ENCODE peak calls at places on chromosomes 1 and 21, in seven cellular contexts. D, I, Q, W, V, F and R are unnamed samples.

GRCh38 chr1:172325562-172325961 is 94.9 kb upstream of the C1orf105 start:
- DNase-seq in Q (no peak), I (no peak), D (peak), F (peak), W (peak), V (no peak), R (no peak)

GRCh38 chr1:169193191-169193850 is 86.8 kb downstream of the ATP1B1 start:
- DNase-seq in I (no peak), F (peak), Q (no peak), V (no peak), D (peak), W (no peak), R (no peak)

GRCh38 chr1:82788038-82788437 is 987.3 kb downstream of the ADGRL2 start:
- DNase-seq in V (no peak), F (no peak), W (no peak), D (no peak), I (no peak), Q (no peak), R (no peak)

GRCh38 chr1:73887412-73887811 is 310.6 kb downstream of the LRRIQ3 start:
- DNase-seq in Q (no peak), F (no peak), I (no peak), D (no peak), V (no peak), W (no peak), R (no peak)

GRCh38 chr21:33640697-33641338 is 723 bp downstream of the CRYZL1 start:
- DNase-seq in V (no peak), D (peak), F (peak), W (peak), Q (no peak), I (no peak), R (no peak)

GRCh38 chr1:22204057-22204840 is 61.4 kb upstream of the WNT4 start:
- DNase-seq in V (no peak), I (no peak), Q (no peak), F (no peak), D (no peak), W (no peak), R (no peak)

GRCh38 chr1:178512566-178513277 is at the start of gene TEX35:
- DNase-seq in W (no peak), D (no peak), Q (no peak), F (no peak), I (no peak), V (no peak), R (no peak)

GRCh38 chr1:63487336-63488065 is 35.5 kb downstream of the ITGB3BP start:
- DNase-seq in D (peak), I (no peak), V (no peak), Q (no peak), F (peak), W (peak), R (no peak)

GRCh38 chr1:47407481-47407880 is 8.6 kb upstream of the FOXE3 start:
- DNase-seq in Q (no peak), I (no peak), W (no peak), F (no peak), D (no peak), V (no peak), R (no peak)

GRCh38 chr1:52976183-52977035 is 49.3 kb downstream of the SCP2 start:
- DNase-seq in D (no peak), I (peak), V (no peak), Q (no peak), F (no peak), W (no peak), R (no peak)

GRCh38 chr1:63411081-63411480 is 43.7 kb downstream of the ALG6 start:
- DNase-seq in I (no peak), D (peak), Q (no peak), V (no peak), F (peak), W (no peak), R (no peak)

GRCh38 chr1:61742620-61743431 is 546 bp downstream of the PATJ start:
- DNase-seq in V (no peak), Q (peak), W (peak), I (peak), F (peak), D (peak), R (peak)

GRCh38 chr21:26513212-26513611 is 59.9 kb downstream of the CYYR1 start:
- DNase-seq in Q (no peak), D (peak), V (no peak), W (peak), I (no peak), F (peak), R (no peak)

GRCh38 chr1:211551628-211552465 is 27.1 kb downstream of the SLC30A1 start:
- DNase-seq in Q (no peak), I (no peak), D (peak), F (peak), V (peak), W (peak), R (no peak)

GRCh38 chr1:235259133-235259778 is 68.7 kb downstream of the ARID4B start:
- DNase-seq in W (no peak), I (no peak), D (no peak), F (no peak), V (no peak), Q (no peak), R (no peak)

GRCh38 chr1:93080424-93080823 is 1.3 kb downstream of the MTF2 start:
- DNase-seq in Q (no peak), I (no peak), V (no peak), W (peak), D (peak), F (peak), R (no peak)
- TF ChIP-seq CTCF in Q (peak), I (peak), V (no peak), W (peak), D (peak), F (peak), R (no peak)

DNA sequence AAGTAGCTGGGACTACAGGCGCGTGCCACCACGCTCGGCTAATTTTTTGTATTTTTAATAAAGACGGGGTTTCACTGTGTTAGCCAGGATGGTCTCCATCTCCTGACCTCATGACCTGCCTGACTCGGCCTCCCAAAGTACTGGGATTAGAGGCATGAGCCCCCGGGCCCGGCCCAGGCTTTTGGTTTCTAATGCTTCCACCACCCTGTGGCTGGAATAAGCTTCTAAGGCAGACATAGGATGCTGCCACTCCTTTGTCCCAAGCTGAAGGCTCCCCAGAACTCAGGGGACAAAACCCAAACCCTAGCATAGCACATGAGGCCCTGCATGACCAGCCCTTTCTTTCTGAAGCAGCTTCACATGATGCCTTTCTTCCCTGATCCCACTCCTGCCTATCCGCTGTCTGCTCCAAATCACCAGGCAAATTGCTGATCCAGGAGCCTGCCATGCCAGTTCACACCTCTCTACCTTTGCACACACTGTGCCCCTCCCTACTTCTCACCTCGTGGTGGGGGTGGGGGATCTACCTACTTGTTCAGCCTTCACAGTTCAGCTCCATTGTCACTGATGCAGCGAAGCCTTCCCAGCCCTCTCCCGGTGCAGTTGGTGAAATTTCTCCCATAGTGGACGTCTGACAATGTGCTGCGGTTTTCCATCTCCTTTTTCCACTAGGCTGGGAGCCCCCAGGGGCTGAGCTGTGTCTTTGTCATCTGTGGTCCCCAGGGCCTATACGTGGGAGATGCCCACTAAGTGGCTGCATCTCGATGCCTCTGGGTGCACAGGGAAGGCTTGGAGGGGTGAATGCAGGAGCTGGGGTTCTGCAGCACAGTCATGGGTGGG is 6.9 kb downstream of the PTPRU start:
- DNase-seq in I (no peak), Q (no peak), V (no peak), F (no peak), D (no peak), W (no peak), R (no peak)
- TF ChIP-seq CTCF in I (no peak), Q (no peak), V (no peak), F (no peak), D (no peak), W (no peak), R (no peak)

DNA sequence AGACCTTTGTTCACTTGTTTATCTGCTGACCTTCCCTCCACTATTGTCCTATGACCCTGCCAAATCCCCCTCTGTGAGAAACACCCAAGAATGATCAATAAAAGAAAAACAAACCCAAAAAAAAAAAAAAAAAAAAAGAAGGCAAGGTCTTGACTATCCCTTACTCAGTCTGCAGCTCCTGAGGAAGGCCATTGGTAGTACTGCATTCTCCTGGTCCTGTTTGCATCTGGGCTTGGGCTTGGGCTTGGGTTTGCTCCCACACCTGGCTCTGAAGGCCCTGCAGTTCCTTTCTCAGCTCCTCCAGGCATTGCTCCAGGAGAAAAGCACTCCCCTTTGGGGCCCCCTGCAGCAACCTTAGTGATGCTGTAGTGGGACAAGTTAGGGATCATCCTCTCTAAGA is 1.6 kb downstream of the CCDC163 start:
- DNase-seq in I (no peak), F (no peak), D (no peak), V (no peak), Q (no peak), W (no peak), R (no peak)
- TF ChIP-seq CTCF in I (no peak), F (no peak), D (no peak), V (no peak), Q (no peak), W (no peak), R (no peak)

DNA sequence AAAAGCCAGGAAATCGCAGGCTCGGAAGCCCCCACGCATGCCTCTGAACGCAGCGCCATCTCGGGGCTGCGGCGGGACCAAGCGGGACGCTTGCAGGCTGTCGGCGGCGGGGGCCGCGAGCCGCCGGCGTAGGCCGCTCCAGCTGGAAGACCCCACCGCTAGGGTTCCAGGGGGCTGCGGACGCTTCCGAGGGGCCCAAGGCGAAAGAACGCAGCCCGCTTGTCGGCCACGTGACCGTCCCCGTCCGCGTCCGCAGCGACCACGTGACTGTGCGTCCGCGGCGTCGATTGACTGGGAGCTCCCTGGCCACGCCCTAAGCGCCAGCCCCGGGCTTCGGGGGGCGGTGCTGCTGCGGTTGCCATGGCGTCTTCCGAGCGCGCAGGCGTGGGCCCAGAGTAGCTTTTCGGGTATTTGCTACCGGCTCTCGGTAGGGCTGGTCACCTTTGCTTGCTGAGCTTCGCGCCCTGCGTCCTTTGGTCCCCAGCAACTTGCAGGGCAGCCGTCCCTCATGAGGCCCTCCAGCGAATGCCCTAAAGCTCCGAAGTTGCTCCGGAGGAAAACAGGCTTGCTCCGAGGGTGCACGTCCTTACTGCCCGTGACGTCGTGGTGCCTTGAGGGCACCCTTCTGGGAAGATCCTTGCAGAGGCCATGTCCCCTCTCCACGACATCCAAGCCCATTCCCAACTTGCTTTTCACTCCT is 197.2 kb downstream of the DYRK1A start:
- DNase-seq in D (peak), Q (peak), V (peak), W (peak), F (peak), I (peak), R (no peak)
- TF ChIP-seq CTCF in D (peak), Q (no peak), V (no peak), W (peak), F (peak), I (peak), R (no peak)

DNA sequence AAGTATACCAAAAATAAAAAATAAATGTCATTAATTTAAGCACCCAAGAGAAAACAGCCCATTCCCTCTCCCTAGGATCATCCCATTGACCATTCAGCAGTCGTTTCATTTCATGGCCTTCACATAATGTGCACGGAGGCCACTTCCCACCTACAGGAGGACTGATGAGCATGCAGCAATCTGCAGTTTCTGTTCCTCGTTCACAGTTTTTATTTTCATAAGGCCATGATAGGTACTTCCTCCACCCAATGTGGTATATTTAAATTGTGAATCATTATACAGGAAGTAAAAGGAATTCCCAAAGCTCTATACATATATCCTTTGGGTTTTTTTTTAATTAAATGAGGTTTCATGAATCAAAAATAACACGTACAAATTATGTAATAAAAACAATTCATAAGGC is 27.7 kb upstream of the SLC44A3 start:
- DNase-seq in F (peak), I (no peak), V (no peak), Q (no peak), W (peak), D (peak), R (no peak)
- TF ChIP-seq CTCF in F (peak), I (peak), V (no peak), Q (peak), W (no peak), D (peak), R (no peak)

GRCh38 chr1:1842360-1843146 is 48.3 kb downstream of the GNB1 start:
- DNase-seq in F (no peak), D (no peak), W (no peak), Q (no peak), I (no peak), V (no peak), R (no peak)

GRCh38 chr1:1839311-1839965 is 51.4 kb downstream of the GNB1 start:
- DNase-seq in Q (no peak), V (no peak), D (no peak), I (no peak), F (no peak), W (no peak), R (no peak)

GRCh38 chr1:1836119-1836518 is 54.8 kb downstream of the GNB1 start:
- DNase-seq in V (no peak), W (no peak), D (no peak), F (no peak), Q (no peak), I (no peak), R (no peak)

GRCh38 chr1:1846386-1846918 is 44.4 kb downstream of the GNB1 start:
- DNase-seq in V (no peak), Q (no peak), I (no peak), D (no peak), W (no peak), F (no peak), R (no peak)

GRCh38 chr1:1841575-1841991 is 49.3 kb downstream of the GNB1 start:
- DNase-seq in I (no peak), F (peak), Q (no peak), W (no peak), D (peak), V (no peak), R (no peak)
- TF ChIP-seq CTCF in I (no peak), F (peak), Q (no peak), W (no peak), D (no peak), V (no peak), R (no peak)

DNA sequence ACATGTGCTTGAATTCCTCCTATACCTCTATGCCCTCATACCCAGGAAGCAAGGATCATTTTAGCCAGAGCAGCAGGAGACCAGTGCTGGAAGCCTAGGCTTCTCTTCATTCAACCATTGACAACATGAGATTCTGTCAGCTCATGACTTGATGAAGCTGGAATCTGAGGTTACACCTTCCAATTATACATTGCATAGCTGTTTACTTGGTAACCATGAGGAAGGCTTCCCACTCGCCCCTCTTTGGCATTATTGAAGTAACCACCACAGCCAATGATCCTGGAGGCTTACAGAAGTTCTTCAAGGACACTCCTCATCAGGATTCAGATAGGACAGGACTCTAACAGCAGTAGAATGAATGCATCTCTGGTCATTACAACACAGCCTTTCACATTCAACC is 160.2 kb downstream of the TPR start:
- DNase-seq in W (no peak), F (no peak), V (no peak), I (no peak), D (no peak), Q (no peak), R (no peak)
- TF ChIP-seq CTCF in W (no peak), F (no peak), V (no peak), I (no peak), D (no peak), Q (no peak), R (no peak)

DNA sequence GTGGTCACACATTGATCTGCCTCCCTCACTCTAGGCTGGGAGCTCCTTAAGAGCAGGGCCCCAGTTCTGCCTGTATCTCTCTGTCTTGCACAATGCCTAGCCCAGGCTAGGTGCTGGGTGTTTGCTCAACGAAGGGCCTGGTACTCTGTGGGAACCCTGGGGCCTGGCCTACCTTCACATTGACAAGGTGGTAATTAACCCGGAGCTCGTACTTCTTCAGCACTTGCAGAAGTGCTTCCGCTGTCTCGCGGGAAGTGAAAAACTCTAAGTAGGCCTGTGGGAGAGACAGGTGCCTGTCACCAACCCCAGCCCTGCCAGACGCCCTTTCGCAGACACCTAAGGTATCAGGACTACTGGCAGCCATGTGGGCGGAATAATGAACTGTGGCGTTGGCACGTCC is 13.7 kb downstream of the MTHFR start:
- DNase-seq in I (no peak), D (peak), F (no peak), Q (no peak), W (peak), V (no peak), R (no peak)
- TF ChIP-seq CTCF in I (no peak), D (no peak), F (no peak), Q (no peak), W (no peak), V (no peak), R (no peak)